ENCODE peak calls at places on chromosome 9, in four cellular contexts. X, A, R and O are unnamed samples.

GRCh38 chr9:75233011-75233410 is 144.7 kb downstream of the OSTF1 start:
- DNase-seq in X (no peak), A (no peak), R (no peak), O (no peak)

GRCh38 chr9:135070964-135071735 is 16.3 kb upstream of the OLFM1 start:
- DNase-seq in X (no peak), A (no peak), R (no peak), O (peak)

GRCh38 chr9:130639119-130639485 is 25.3 kb upstream of the PRDM12 start:
- DNase-seq in X (no peak), A (no peak), R (no peak), O (no peak)

GRCh38 chr9:121305269-121305994 is 37.5 kb downstream of the GSN start:
- DNase-seq in X (no peak), A (no peak), R (peak), O (no peak)

GRCh38 chr9:133527444-133527920 is 2.7 kb upstream of the MYMK start:
- DNase-seq in X (no peak), A (no peak), R (peak), O (no peak)

GRCh38 chr9:79034583-79034982 is 537.2 kb upstream of the TLE4 start:
- DNase-seq in X (no peak), A (no peak), R (no peak), O (no peak)

GRCh38 chr9:38117646-38118045 is 48.6 kb upstream of the SHB start:
- DNase-seq in X (no peak), A (no peak), R (no peak), O (no peak)

GRCh38 chr9:71364196-71364955 is 243.0 kb upstream of the TRPM3 start:
- DNase-seq in X (no peak), A (no peak), R (no peak), O (no peak)

GRCh38 chr9:123614503-123615258 is 258.7 kb downstream of the CRB2 start:
- DNase-seq in X (no peak), A (no peak), R (no peak), O (no peak)

GRCh38 chr9:91298304-91298703 is 63.4 kb downstream of the AUH start:
- DNase-seq in X (no peak), A (no peak), R (no peak), O (no peak)

GRCh38 chr9:115400801-115401200 is 282.8 kb upstream of the TNC start:
- DNase-seq in X (no peak), A (no peak), R (no peak), O (no peak)

GRCh38 chr9:127778280-127779135 is at the start of gene SH2D3C:
- DNase-seq in X (no peak), A (peak), R (peak), O (no peak)

GRCh38 chr9:3241290-3241689 is 284.5 kb downstream of the RFX3 start:
- DNase-seq in X (no peak), A (no peak), R (no peak), O (no peak)

GRCh38 chr9:9764821-9765220 is 848.0 kb downstream of the PTPRD start:
- DNase-seq in X (no peak), A (no peak), R (no peak), O (no peak)

GRCh38 chr9:127447416-127448111 is 3.6 kb downstream of the RPL12 start:
- DNase-seq in X (no peak), A (no peak), R (no peak), O (no peak)